ENCODE peak calls at places on chromosomes 5 and 9, in six cellular contexts. U, L, A, S, K and T are unnamed samples.

GRCh38 chr9:97501177-97501971 is at the start of gene TMOD1:
- DNase-seq in A (peak; percentile 87), K (peak; percentile 86), L (peak; percentile 80), U (peak; percentile 88), S (peak; percentile 87), T (no peak)

GRCh38 chr5:31393126-31393525 is 138.8 kb downstream of the DROSHA start:
- DNase-seq in A (no peak), S (no peak), K (peak; percentile 27), L (no peak), U (no peak), T (no peak)

GRCh38 chr5:54905942-54906537 is 79.4 kb downstream of the ESM1 start:
- DNase-seq in K (peak; percentile 61), A (no peak), L (peak; percentile 86), U (peak; percentile 37), S (peak; percentile 88), T (peak; percentile 45)

GRCh38 chr5:172299916-172300439 is 16.4 kb upstream of the UBTD2 start:
- DNase-seq in U (no peak), L (no peak), A (no peak), K (peak; percentile 6), S (no peak), T (no peak)

GRCh38 chr5:117488976-117489500 is 914.4 kb upstream of the SEMA6A start:
- DNase-seq in S (no peak), L (no peak), U (no peak), K (no peak), A (no peak), T (no peak)

GRCh38 chr9:121309171-121309570 is 41.2 kb downstream of the GSN start:
- DNase-seq in L (no peak), A (no peak), S (no peak), U (no peak), K (no peak), T (no peak)

GRCh38 chr5:1374680-1375055 is 29.8 kb upstream of the CLPTM1L start:
- DNase-seq in S (no peak), U (no peak), K (no peak), A (no peak), L (no peak), T (no peak)

GRCh38 chr9:38360880-38361836 is 31.3 kb upstream of the ALDH1B1 start:
- DNase-seq in A (no peak), S (peak; percentile 62), U (no peak), L (no peak), K (no peak), T (no peak)

GRCh38 chr5:137668574-137669093 is 67.3 kb downstream of the KLHL3 start:
- DNase-seq in L (no peak), U (no peak), S (no peak), K (no peak), A (no peak), T (no peak)

GRCh38 chr5:93585054-93585751 is 2.2 kb downstream of the NR2F1 start:
- DNase-seq in A (no peak), L (no peak), K (no peak), S (peak; percentile 78), U (no peak), T (no peak)

GRCh38 chr5:124790895-124791732 is 44.7 kb upstream of the ZNF608 start:
- DNase-seq in L (no peak), A (no peak), S (no peak), K (no peak), U (no peak), T (peak; percentile 72)

GRCh38 chr9:129726322-129727160 is 26.3 kb downstream of the PTGES start:
- DNase-seq in L (peak; percentile 67), S (peak; percentile 97), U (peak; percentile 78), A (peak; percentile 77), K (peak; percentile 88), T (peak; percentile 26)

GRCh38 chr5:120682851-120683250 is 218.8 kb downstream of the PRR16 start:
- DNase-seq in K (no peak), U (no peak), L (no peak), A (no peak), S (no peak), T (no peak)

GRCh38 chr5:37308796-37309195 is 59.6 kb upstream of the CPLANE1 start:
- DNase-seq in K (no peak), L (no peak), U (no peak), S (no peak), A (no peak), T (peak; percentile 8)

GRCh38 chr9:37951671-37952579 is 48.0 kb upstream of the SLC25A51 start:
- DNase-seq in A (no peak), K (no peak), L (no peak), U (no peak), S (no peak), T (no peak)

GRCh38 chr5:139100825-139101224 is 97.3 kb downstream of the SIL1 start:
- DNase-seq in L (no peak), U (no peak), A (no peak), K (peak; percentile 41), S (no peak), T (peak; percentile 38)

GRCh38 chr5:130724658-130725057 is 440.4 kb downstream of the HINT1 start:
- DNase-seq in K (no peak), A (no peak), L (no peak), S (no peak), U (no peak), T (no peak)

GRCh38 chr5:177317959-177318377 is 6.3 kb upstream of the MXD3 start:
- DNase-seq in K (peak; percentile 85), U (no peak), A (peak; percentile 75), L (peak; percentile 87), S (peak; percentile 91), T (peak; percentile 51)

GRCh38 chr9:112870556-112870955 is 20.1 kb downstream of the SLC46A2 start:
- DNase-seq in K (no peak), U (no peak), S (no peak), L (no peak), A (no peak), T (no peak)

GRCh38 chr5:39205550-39205949 is 13.8 kb downstream of the FYB1 start:
- DNase-seq in L (no peak), U (no peak), A (no peak), S (no peak), K (no peak), T (no peak)

GRCh38 chr5:119366537-119366874 is 10.7 kb downstream of the TNFAIP8 start:
- DNase-seq in U (no peak), L (no peak), A (no peak), K (no peak), S (no peak), T (no peak)

GRCh38 chr5:140632366-140633080 is 452 bp downstream of the CD14 start:
- DNase-seq in U (peak; percentile 50), S (no peak), L (peak; percentile 58), A (peak; percentile 92), K (no peak), T (peak; percentile 51)

GRCh38 chr5:168059111-168059510 is 232.3 kb upstream of the WWC1 start:
- DNase-seq in S (no peak), K (no peak), L (no peak), U (no peak), A (no peak), T (peak; percentile 18)

GRCh38 chr5:175821790-175822211 is 49.6 kb upstream of the CPLX2 start:
- DNase-seq in A (no peak), K (no peak), U (no peak), L (no peak), S (no peak), T (peak; percentile 47)

GRCh38 chr5:776862-777711 is 7.4 kb downstream of the ZDHHC11B start:
- DNase-seq in A (no peak), L (no peak), U (no peak), K (peak; percentile 77), S (peak; percentile 47), T (no peak)

GRCh38 chr5:69042915-69043795 is 50.7 kb upstream of the SLC30A5 start:
- DNase-seq in K (peak; percentile 93), L (peak; percentile 77), A (no peak), U (peak; percentile 18), S (peak; percentile 89), T (peak; percentile 55)

GRCh38 chr5:69038539-69038938 is 55.3 kb upstream of the SLC30A5 start:
- DNase-seq in L (no peak), U (no peak), S (no peak), K (no peak), A (no peak), T (no peak)

GRCh38 chr5:69042500-69042899 is 51.3 kb upstream of the SLC30A5 start:
- DNase-seq in S (no peak), U (no peak), L (no peak), A (no peak), K (no peak), T (no peak)

GRCh38 chr5:69035665-69036064 is 58.1 kb upstream of the SLC30A5 start:
- DNase-seq in L (no peak), K (no peak), U (no peak), A (no peak), S (no peak), T (peak; percentile 56)

DNA sequence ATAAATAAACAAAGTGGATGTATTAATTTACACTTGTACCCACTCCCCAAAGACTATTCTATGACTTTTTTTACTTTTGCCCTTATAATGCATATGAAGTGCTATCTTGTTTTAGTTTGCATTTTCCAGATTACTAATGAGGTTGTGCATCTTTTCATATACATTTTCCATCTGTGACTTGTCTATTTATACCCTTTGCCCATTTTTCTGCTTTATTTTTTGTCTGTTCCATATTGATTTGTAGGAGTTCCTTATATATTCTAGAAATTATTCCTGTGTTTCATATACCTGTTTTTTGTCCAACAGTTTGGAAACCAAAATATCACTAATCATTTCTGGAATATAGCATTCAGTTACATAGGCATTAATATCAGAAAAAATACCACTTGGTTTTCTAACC is 54.0 kb upstream of the SLC30A5 start:
- DNase-seq in K (no peak), U (no peak), A (no peak), L (no peak), S (no peak), T (no peak)
- H3K4me1 ChIP-seq in K (no peaks in the 10 kb centered on the region), U (peaks cover 5% of the 10 kb centered on the region), A (peaks cover 6% of the 10 kb centered on the region), L (peaks cover 7% of the 10 kb centered on the region), S (no peaks in the 10 kb centered on the region), T (no peaks in the 10 kb centered on the region)

GRCh38 chr9:6566409-6567139 is 79.0 kb downstream of the GLDC start:
- DNase-seq in A (no peak), L (no peak), U (no peak), K (peak; percentile 11), S (no peak), T (peak; percentile 98)
- TF ChIP-seq CTCF in A (no peak), L (no peak), U (no peak), K (no peak), S (no peak), T (peak; percentile 18)

DNA sequence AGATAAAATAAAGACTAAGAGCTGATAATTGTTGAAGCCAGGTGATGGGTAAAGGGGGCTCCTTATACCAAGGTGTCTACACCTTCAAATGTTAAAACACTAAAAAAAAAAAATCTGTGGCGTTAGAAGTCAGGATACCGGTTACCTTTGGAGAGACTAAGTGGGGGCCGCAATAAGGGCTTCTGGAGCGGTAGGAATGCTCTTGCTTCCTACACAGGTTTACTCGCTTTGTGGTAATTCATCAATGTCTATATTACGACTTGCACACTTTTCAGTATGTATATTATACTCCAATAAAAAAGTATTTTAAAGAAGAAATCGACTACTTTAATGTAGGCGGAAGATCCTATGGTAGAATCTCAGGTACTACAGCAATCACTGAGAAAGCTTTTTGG is 12.5 kb downstream of the MRPS27 start:
- DNase-seq in K (no peak), L (no peak), U (no peak), S (no peak), A (no peak), T (no peak)
- H3K4me1 ChIP-seq in K (peaks cover 25% of the 10 kb centered on the region), L (peaks cover 38% of the 10 kb centered on the region), U (peaks cover 28% of the 10 kb centered on the region), S (peaks cover 8% of the 10 kb centered on the region), A (peaks cover 11% of the 10 kb centered on the region), T (no peaks in the 10 kb centered on the region)

DNA sequence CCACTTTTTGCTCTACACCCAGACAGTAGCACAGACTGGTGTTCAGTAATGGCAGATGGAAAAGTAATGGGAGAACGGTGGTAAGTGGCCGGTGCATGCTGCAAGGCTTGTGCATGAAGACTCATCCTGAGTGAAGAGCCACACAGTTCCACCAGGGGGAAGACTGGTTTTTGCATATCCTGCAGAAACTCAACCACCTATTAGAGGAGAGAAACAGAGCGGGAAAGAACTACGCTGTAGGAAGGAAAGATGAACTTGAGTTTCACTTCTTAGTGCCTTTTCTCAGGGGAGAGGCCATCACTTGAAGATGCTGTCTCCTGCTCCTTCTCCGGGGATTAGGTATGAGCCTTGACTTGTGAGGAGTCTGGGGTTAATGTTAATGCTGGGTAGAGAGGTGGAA is 9.4 kb upstream of the PRSS3 start:
- DNase-seq in K (peak; percentile 45), S (no peak), A (no peak), U (no peak), L (no peak), T (no peak)
- TF ChIP-seq CTCF in K (peak; percentile 51), S (peak; percentile 62), A (no peak), U (no peak), L (no peak), T (peak; percentile 27)